ENCODE peak calls at places on chromosome 7, in six cellular contexts. C, V, T, D, S and P are unnamed samples.

GRCh38 chr7:55246181-55246580 is 119.0 kb upstream of the LANCL2 start:
- DNase-seq in C (no peak), V (peak; percentile 13), T (no peak), D (peak; percentile 81), S (no peak), P (no peak)

GRCh38 chr7:127995866-127996215 is 35.4 kb downstream of the LRRC4 start:
- DNase-seq in C (no peak), V (no peak), T (no peak), D (no peak), S (no peak), P (no peak)

GRCh38 chr7:44185729-44186128 is 3.5 kb downstream of the GCK start:
- DNase-seq in C (no peak), V (no peak), T (no peak), D (no peak), S (no peak), P (no peak)

GRCh38 chr7:129493555-129493954 is 8.8 kb upstream of the SMKR1 start:
- DNase-seq in C (no peak), V (peak; percentile 25), T (no peak), D (peak; percentile 33), S (peak; percentile 16), P (no peak)

GRCh38 chr7:39459606-39460090 is 106.6 kb upstream of the YAE1 start:
- DNase-seq in C (no peak), V (no peak), T (no peak), D (no peak), S (no peak), P (no peak)

GRCh38 chr7:44561962-44562621 is 11.6 kb downstream of the DDX56 start:
- DNase-seq in C (peak; percentile 35), V (peak; percentile 72), T (no peak), D (peak; percentile 54), S (no peak), P (peak; percentile 27)

GRCh38 chr7:104978460-104978859 is 35.5 kb upstream of the KMT2E start:
- DNase-seq in C (no peak), V (no peak), T (no peak), D (no peak), S (no peak), P (no peak)

GRCh38 chr7:148218603-148219002 is 372.0 kb upstream of the C7orf33 start:
- DNase-seq in C (no peak), V (no peak), T (no peak), D (no peak), S (no peak), P (no peak)

GRCh38 chr7:140453273-140453672 is 26.0 kb downstream of the MKRN1 start:
- DNase-seq in C (no peak), V (peak; percentile 26), T (no peak), D (no peak), S (no peak), P (no peak)

GRCh38 chr7:137755846-137756685 is 90.7 kb downstream of the DGKI start:
- DNase-seq in C (no peak), V (no peak), T (no peak), D (peak; percentile 17), S (no peak), P (peak; percentile 84)

GRCh38 chr7:70693690-70694356 is 438.1 kb upstream of the GALNT17 start:
- DNase-seq in C (peak; percentile 88), V (no peak), T (peak; percentile 81), D (peak; percentile 44), S (peak; percentile 71), P (peak; percentile 78)

GRCh38 chr7:137703291-137704010 is 143.3 kb downstream of the DGKI start:
- DNase-seq in C (no peak), V (no peak), T (no peak), D (no peak), S (no peak), P (no peak)

GRCh38 chr7:94368371-94368791 is 26.3 kb upstream of the COL1A2 start:
- DNase-seq in C (no peak), V (no peak), T (no peak), D (peak; percentile 90), S (no peak), P (peak; percentile 95)

GRCh38 chr7:148242271-148242801 is 348.2 kb upstream of the C7orf33 start:
- DNase-seq in C (no peak), V (peak; percentile 85), T (peak; percentile 74), D (peak; percentile 16), S (peak; percentile 4), P (peak; percentile 67)

GRCh38 chr7:133275008-133275407 is 22.1 kb downstream of the EXOC4 start:
- DNase-seq in C (no peak), V (peak; percentile 28), T (no peak), D (no peak), S (no peak), P (no peak)

GRCh38 chr7:150972746-150973145 is 5.4 kb downstream of the KCNH2 start:
- DNase-seq in C (no peak), V (no peak), T (no peak), D (no peak), S (no peak), P (no peak)

GRCh38 chr7:152910545-152911013 is 151.0 kb downstream of the ACTR3B start:
- DNase-seq in C (no peak), V (no peak), T (peak; percentile 47), D (no peak), S (no peak), P (peak; percentile 12)

GRCh38 chr7:98209166-98209920 is 1.9 kb upstream of the BHLHA15 start:
- DNase-seq in C (peak; percentile 58), V (no peak), T (no peak), D (no peak), S (no peak), P (no peak)

GRCh38 chr7:111255576-111255975 is 164.6 kb downstream of the LRRN3 start:
- DNase-seq in C (no peak), V (peak; percentile 33), T (no peak), D (no peak), S (no peak), P (no peak)

GRCh38 chr7:120725376-120726039 is 132.4 kb downstream of the TSPAN12 start:
- DNase-seq in C (no peak), V (peak; percentile 64), T (peak; percentile 71), D (peak; percentile 45), S (no peak), P (peak; percentile 77)

GRCh38 chr7:98917331-98917730 is 39.0 kb downstream of the TRRAP start:
- DNase-seq in C (no peak), V (no peak), T (no peak), D (no peak), S (no peak), P (no peak)

GRCh38 chr7:85454904-85455303 is 268.0 kb upstream of the SEMA3D start:
- DNase-seq in C (no peak), V (no peak), T (no peak), D (peak; percentile 23), S (no peak), P (no peak)

GRCh38 chr7:138402749-138403148 is 57.3 kb upstream of the TRIM24 start:
- DNase-seq in C (no peak), V (no peak), T (no peak), D (no peak), S (no peak), P (no peak)

GRCh38 chr7:23372671-23373070 is 73.5 kb downstream of the MALSU1 start:
- DNase-seq in C (no peak), V (no peak), T (no peak), D (no peak), S (no peak), P (no peak)

GRCh38 chr7:94855589-94855988 is 51.8 kb upstream of the PPP1R9A start:
- DNase-seq in C (no peak), V (no peak), T (no peak), D (no peak), S (no peak), P (no peak)

GRCh38 chr7:30549933-30550493 is 44.7 kb upstream of the GARS1 start:
- DNase-seq in C (no peak), V (peak; percentile 46), T (no peak), D (no peak), S (no peak), P (no peak)

GRCh38 chr7:117946201-117946633 is 73.0 kb upstream of the CTTNBP2 start:
- DNase-seq in C (no peak), V (peak; percentile 87), T (no peak), D (peak; percentile 16), S (no peak), P (peak; percentile 8)

GRCh38 chr7:55119571-55119970 is 100.8 kb downstream of the EGFR start:
- DNase-seq in C (no peak), V (no peak), T (no peak), D (no peak), S (no peak), P (no peak)

GRCh38 chr7:106603300-106603699 is 57.7 kb downstream of the CCDC71L start:
- DNase-seq in C (no peak), V (no peak), T (no peak), D (no peak), S (no peak), P (peak; percentile 83)

DNA sequence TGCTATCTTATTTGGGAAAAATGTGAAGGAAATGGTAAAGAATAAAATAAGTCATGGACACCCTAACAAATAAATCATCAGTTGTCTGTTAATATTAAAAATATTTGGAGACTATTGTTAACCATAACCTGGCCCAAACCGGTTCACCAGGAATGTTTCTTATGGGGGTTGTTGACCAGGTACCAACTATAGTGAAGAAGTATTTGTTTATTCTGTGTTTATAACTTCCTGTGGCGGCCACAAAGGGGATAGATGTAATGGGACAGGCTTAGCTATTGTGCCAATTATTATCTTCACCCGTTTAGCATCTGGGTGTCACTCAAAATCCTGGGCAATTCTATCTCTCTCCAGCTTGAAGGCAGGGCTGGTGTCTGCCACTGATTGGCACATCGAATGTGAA is 500.8 kb downstream of the ARL4A start:
- DNase-seq in C (no peak), V (peak; percentile 79), T (no peak), D (no peak), S (no peak), P (no peak)
- H3K36me3 ChIP-seq in C (no peaks in the 10 kb centered on the region), V (no peaks in the 10 kb centered on the region), T (no peaks in the 10 kb centered on the region), D (no peaks in the 10 kb centered on the region), S (no peaks in the 10 kb centered on the region), P (no peaks in the 10 kb centered on the region)

DNA sequence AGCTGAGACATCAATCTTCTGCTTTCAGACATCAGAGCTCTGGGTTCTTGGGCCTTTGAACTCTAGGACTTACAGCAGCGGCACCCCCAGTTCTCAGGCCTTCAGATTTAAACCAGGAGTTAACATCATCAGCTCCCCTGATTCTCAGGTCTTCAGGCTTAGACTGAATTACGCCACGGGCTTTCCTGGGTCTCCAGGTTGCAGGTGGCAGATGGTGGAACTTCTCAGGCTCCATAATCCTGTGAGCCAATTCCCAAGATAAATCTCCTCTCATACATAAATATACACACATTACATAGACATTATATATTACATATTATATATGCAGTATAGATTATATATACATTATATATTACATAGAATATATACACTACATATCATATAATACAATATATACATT is 408.9 kb upstream of the AUTS2 start:
- DNase-seq in C (no peak), V (no peak), T (no peak), D (no peak), S (no peak), P (no peak)
- H3K4me1 ChIP-seq in C (no peaks in the 10 kb centered on the region), V (no peaks in the 10 kb centered on the region), T (no peaks in the 10 kb centered on the region), D (no peaks in the 10 kb centered on the region), S (no peaks in the 10 kb centered on the region), P (no peaks in the 10 kb centered on the region)

DNA sequence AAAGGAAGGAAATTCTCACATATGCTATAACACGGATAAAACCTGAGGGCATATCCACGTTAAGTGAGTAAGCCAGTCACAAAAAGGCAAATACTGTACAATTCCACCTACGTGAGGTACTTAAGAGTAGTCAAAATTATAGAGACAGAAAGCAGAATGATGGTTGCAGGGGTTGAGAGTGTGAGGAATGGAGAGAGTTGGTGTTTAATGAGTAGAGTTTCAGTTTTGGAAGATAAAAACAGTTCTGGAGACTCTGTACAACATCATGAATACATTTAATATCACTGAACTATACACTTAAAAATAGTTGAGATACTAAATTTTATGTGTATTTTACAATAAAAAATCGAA is 95.1 kb downstream of the SNX13 start:
- DNase-seq in C (no peak), V (no peak), T (no peak), D (no peak), S (no peak), P (no peak)
- H3K36me3 ChIP-seq in C (no peaks in the 10 kb centered on the region), V (no peaks in the 10 kb centered on the region), T (peaks cover 7% of the 10 kb centered on the region), D (peaks cover 9% of the 10 kb centered on the region), S (peaks cover 12% of the 10 kb centered on the region), P (no peaks in the 10 kb centered on the region)

GRCh38 chr7:36279251-36279925 is 110.3 kb upstream of the ANLN start:
- DNase-seq in C (peak; percentile 56), V (no peak), T (no peak), D (peak; percentile 63), S (no peak), P (no peak)
- H3K4me1 ChIP-seq in C (peaks cover 53% of the 10 kb centered on the region), V (peaks cover 57% of the 10 kb centered on the region), T (peaks cover 15% of the 10 kb centered on the region), D (peaks cover 38% of the 10 kb centered on the region), S (peaks cover 40% of the 10 kb centered on the region), P (peaks cover 11% of the 10 kb centered on the region)